ENCODE peak calls at places on chromosome 11, in ten cellular contexts. M is Daoy; R is kidney; Z is T-helper 1 cell; L is activated CD4-positive, alpha-beta T cell treated with anti-CD3 and anti-CD28 coated beads, Interleukin-2, amount 10 ng/mL, durations not matched to agents 7 days and 5 days; P is stimulated activated naive CD4-positive, alpha-beta T cell; A is GM19239; E is NCI-H2029 treated with DMSO at 0.1 percent for 48 hours; J is astrocyte of the cerebellum; D is dorsolateral prefrontal cortex. O is an unnamed sample.

GRCh38 chr11:67290801-67291200 is 1.7 kb downstream of the ANKRD13D start:
- DNase-seq in M (no peak), R (peak; percentile 68), Z (no peak), L (no peak), P (no peak), A (no peak), E (no peak), J (peak; percentile 36), D (no peak), O (no peak)

GRCh38 chr11:12330491-12331231 is 46.7 kb upstream of the PARVA start:
- DNase-seq in M (no peak), R (no peak), Z (no peak), L (no peak), P (no peak), A (no peak), E (peak; percentile 62), J (no peak), D (peak; percentile 71), O (no peak)

GRCh38 chr11:65555693-65556231 is 2.4 kb downstream of the LTBP3 start:
- DNase-seq in M (peak; percentile 95), R (peak; percentile 91), Z (no peak), L (no peak), P (no peak), A (no peak), E (no peak), J (no peak), D (no peak), O (no peak)

GRCh38 chr11:67615455-67616430 is 9.0 kb downstream of the NDUFV1 start:
- DNase-seq in M (peak; percentile 56), R (no peak), Z (no peak), L (peak; percentile 61), P (peak; percentile 45), A (peak; percentile 63), E (no peak), J (no peak), D (no peak), O (peak; percentile 59)

GRCh38 chr11:3723014-3723708 is 52.0 kb upstream of the CHRNA10 start:
- DNase-seq in M (peak; percentile 63), R (no peak), Z (no peak), L (no peak), P (no peak), A (no peak), E (no peak), J (peak; percentile 88), D (no peak), O (no peak)

GRCh38 chr11:83008581-83008923 is 63.1 kb downstream of the RAB30 start:
- DNase-seq in M (peak; percentile 59), R (no peak), Z (no peak), L (no peak), P (no peak), A (no peak), E (no peak), J (no peak), D (no peak), O (no peak)

GRCh38 chr11:62487136-62487535 is 59.5 kb downstream of the AHNAK start:
- DNase-seq in M (no peak), R (no peak), Z (no peak), L (no peak), P (no peak), A (no peak), E (no peak), J (no peak), D (no peak), O (no peak)

GRCh38 chr11:19508166-19508565 is 204.5 kb upstream of the NAV2 start:
- DNase-seq in M (no peak), R (no peak), Z (no peak), L (no peak), P (no peak), A (no peak), E (no peak), J (no peak), D (no peak), O (no peak)

GRCh38 chr11:118229274-118229847 is 4.5 kb upstream of the JAML start:
- DNase-seq in M (no peak), R (no peak), Z (no peak), L (no peak), P (no peak), A (no peak), E (no peak), J (no peak), D (no peak), O (no peak)

O was measured in GM06990.